ENCODE peak calls at places on chromosomes 12 and 14, in four cellular contexts. One of them, this sample, is unnamed.
A peak's percentile ranks its signal among the peaks of the same experiment; 100 is the strongest.

GRCh38 chr12:47722926-47723631 is 2.2 kb downstream of the ENDOU start:
- DNase-seq in T-helper 2 cell: no peak
- DNase-seq in stimulated activated CD4-positive, alpha-beta T cell treated with anti-CD3 and anti-CD28 coated beads, TNF-alpha, amount 100 ng/mL, for 4 hours: no peak
- DNase-seq in GM03348: no peak
- DNase-seq in this sample: no peak

GRCh38 chr12:6056406-6057211 is 67.9 kb downstream of the VWF start:
- DNase-seq in GM03348: no peak
- DNase-seq in T-helper 2 cell: no peak
- DNase-seq in stimulated activated CD4-positive, alpha-beta T cell treated with anti-CD3 and anti-CD28 coated beads, TNF-alpha, amount 100 ng/mL, for 4 hours: no peak
- DNase-seq in this sample: no peak

GRCh38 chr14:79280400-79280670 is 931.0 kb downstream of the DIO2 start:
- DNase-seq in GM03348: no peak
- DNase-seq in stimulated activated CD4-positive, alpha-beta T cell treated with anti-CD3 and anti-CD28 coated beads, TNF-alpha, amount 100 ng/mL, for 4 hours: no peak
- DNase-seq in T-helper 2 cell: no peak
- DNase-seq in this sample: no peak

GRCh38 chr12:20627001-20627588 is 68.0 kb upstream of the SLCO1C1 start:
- DNase-seq in stimulated activated CD4-positive, alpha-beta T cell treated with anti-CD3 and anti-CD28 coated beads, TNF-alpha, amount 100 ng/mL, for 4 hours: no peak
- DNase-seq in GM03348: no peak
- DNase-seq in T-helper 2 cell: no peak
- DNase-seq in this sample: no peak

GRCh38 chr14:40252817-40253447 is 820.7 kb upstream of the FBXO33 start:
- DNase-seq in T-helper 2 cell: no peak
- DNase-seq in stimulated activated CD4-positive, alpha-beta T cell treated with anti-CD3 and anti-CD28 coated beads, TNF-alpha, amount 100 ng/mL, for 4 hours: no peak
- DNase-seq in GM03348: no peak
- DNase-seq in this sample: no peak

GRCh38 chr12:119148049-119148448 is 30.7 kb upstream of the HSPB8 start:
- DNase-seq in stimulated activated CD4-positive, alpha-beta T cell treated with anti-CD3 and anti-CD28 coated beads, TNF-alpha, amount 100 ng/mL, for 4 hours: no peak
- DNase-seq in T-helper 2 cell: no peak
- DNase-seq in GM03348: no peak
- DNase-seq in this sample: no peak

GRCh38 chr14:76776306-76777251 is 15.3 kb downstream of the VASH1 start:
- DNase-seq in GM03348: no peak
- DNase-seq in stimulated activated CD4-positive, alpha-beta T cell treated with anti-CD3 and anti-CD28 coated beads, TNF-alpha, amount 100 ng/mL, for 4 hours: no peak
- DNase-seq in T-helper 2 cell: no peak
- DNase-seq in this sample: no peak

GRCh38 chr14:64692189-64692588 is 12.0 kb upstream of the PLEKHG3 start:
- DNase-seq in stimulated activated CD4-positive, alpha-beta T cell treated with anti-CD3 and anti-CD28 coated beads, TNF-alpha, amount 100 ng/mL, for 4 hours: no peak
- DNase-seq in GM03348: no peak
- DNase-seq in T-helper 2 cell: no peak
- DNase-seq in this sample: no peak

GRCh38 chr12:52366738-52367485 is at the start of gene KRT85:
- DNase-seq in T-helper 2 cell: no peak
- DNase-seq in stimulated activated CD4-positive, alpha-beta T cell treated with anti-CD3 and anti-CD28 coated beads, TNF-alpha, amount 100 ng/mL, for 4 hours: no peak
- DNase-seq in GM03348: no peak
- DNase-seq in this sample: peak; percentile 50

GRCh38 chr12:106296179-106296877 is 6.2 kb upstream of the TCP11L2 start:
- DNase-seq in T-helper 2 cell: no peak
- DNase-seq in stimulated activated CD4-positive, alpha-beta T cell treated with anti-CD3 and anti-CD28 coated beads, TNF-alpha, amount 100 ng/mL, for 4 hours: no peak
- DNase-seq in GM03348: peak; percentile 49
- DNase-seq in this sample: no peak

GRCh38 chr12:118136559-118137003 is 657 bp downstream of the PEBP1 start:
- DNase-seq in GM03348: peak; percentile 62
- DNase-seq in T-helper 2 cell: no peak
- DNase-seq in stimulated activated CD4-positive, alpha-beta T cell treated with anti-CD3 and anti-CD28 coated beads, TNF-alpha, amount 100 ng/mL, for 4 hours: peak; percentile 12
- DNase-seq in this sample: peak; percentile 47

GRCh38 chr12:110249716-110250225 is 31.3 kb upstream of the ATP2A2 start:
- DNase-seq in GM03348: no peak
- DNase-seq in T-helper 2 cell: no peak
- DNase-seq in stimulated activated CD4-positive, alpha-beta T cell treated with anti-CD3 and anti-CD28 coated beads, TNF-alpha, amount 100 ng/mL, for 4 hours: no peak
- DNase-seq in this sample: peak; percentile 66

GRCh38 chr12:92340441-92341332 is 195.0 kb upstream of the BTG1 start:
- DNase-seq in GM03348: no peak
- DNase-seq in stimulated activated CD4-positive, alpha-beta T cell treated with anti-CD3 and anti-CD28 coated beads, TNF-alpha, amount 100 ng/mL, for 4 hours: no peak
- DNase-seq in T-helper 2 cell: no peak
- DNase-seq in this sample: no peak

GRCh38 chr12:26011099-26011498 is 52.6 kb downstream of the RASSF8 start:
- DNase-seq in GM03348: peak; percentile 70
- DNase-seq in T-helper 2 cell: no peak
- DNase-seq in stimulated activated CD4-positive, alpha-beta T cell treated with anti-CD3 and anti-CD28 coated beads, TNF-alpha, amount 100 ng/mL, for 4 hours: no peak
- DNase-seq in this sample: no peak

GRCh38 chr12:106248849-106249371 is 1.1 kb upstream of the CKAP4 start:
- DNase-seq in GM03348: peak; percentile 48
- DNase-seq in stimulated activated CD4-positive, alpha-beta T cell treated with anti-CD3 and anti-CD28 coated beads, TNF-alpha, amount 100 ng/mL, for 4 hours: peak; percentile 10
- DNase-seq in T-helper 2 cell: no peak
- DNase-seq in this sample: no peak

GRCh38 chr14:35458442-35458841 is 53.9 kb upstream of the NFKBIA start:
- DNase-seq in T-helper 2 cell: no peak
- DNase-seq in stimulated activated CD4-positive, alpha-beta T cell treated with anti-CD3 and anti-CD28 coated beads, TNF-alpha, amount 100 ng/mL, for 4 hours: no peak
- DNase-seq in GM03348: no peak
- DNase-seq in this sample: no peak

GRCh38 chr12:72876092-72876491 is 603.9 kb downstream of the TRHDE start:
- DNase-seq in GM03348: no peak
- DNase-seq in T-helper 2 cell: no peak
- DNase-seq in stimulated activated CD4-positive, alpha-beta T cell treated with anti-CD3 and anti-CD28 coated beads, TNF-alpha, amount 100 ng/mL, for 4 hours: no peak
- DNase-seq in this sample: no peak

GRCh38 chr12:54970741-54971140 is 13.8 kb downstream of the TESPA1 start:
- DNase-seq in GM03348: no peak
- DNase-seq in T-helper 2 cell: no peak
- DNase-seq in stimulated activated CD4-positive, alpha-beta T cell treated with anti-CD3 and anti-CD28 coated beads, TNF-alpha, amount 100 ng/mL, for 4 hours: no peak
- DNase-seq in this sample: no peak

GRCh38 chr14:50783542-50783941 is 47.4 kb downstream of the NIN start:
- DNase-seq in GM03348: no peak
- DNase-seq in T-helper 2 cell: no peak
- DNase-seq in stimulated activated CD4-positive, alpha-beta T cell treated with anti-CD3 and anti-CD28 coated beads, TNF-alpha, amount 100 ng/mL, for 4 hours: no peak
- DNase-seq in this sample: no peak